ENCODE peak calls at places on chromosomes 6 and 20, in ten cellular contexts. B is sigmoid colon, S is right lobe of liver, H is brain microvascular endothelial cell, M is breast epithelium, Z is suprapubic skin, N is ascending aorta, T is astrocyte, Q is lung, E is upper lobe of right lung. W is an unnamed sample.

GRCh38 chr6:89630488-89630887 is 8.1 kb downstream of the LYRM2 start:
- DNase-seq in E (no peak), B (no peak), H (no peak), Z (no peak), M (no peak), N (no peak), T (no peak), S (no peak), Q (no peak), W (no peak)

GRCh38 chr6:79461205-79461604 is 76.0 kb downstream of the LCA5 start:
- DNase-seq in H (no peak), Z (no peak), B (no peak), N (no peak), T (no peak), E (no peak), S (no peak), M (no peak), Q (no peak), W (no peak)

GRCh38 chr6:53771780-53772624 is 22.8 kb upstream of the LRRC1 start:
- DNase-seq in E (no peak), B (no peak), M (no peak), S (no peak), Q (no peak), N (no peak), H (peak; percentile 75), T (peak; percentile 87), Z (no peak), W (peak; percentile 63)

GRCh38 chr6:12572884-12573824 is 143.4 kb upstream of the PHACTR1 start:
- DNase-seq in M (no peak), B (no peak), Z (no peak), S (no peak), E (no peak), N (no peak), T (peak; percentile 92), H (peak; percentile 76), Q (no peak), W (peak; percentile 54)

GRCh38 chr6:42899871-42900270 is 16.0 kb upstream of the PTCRA start:
- DNase-seq in Z (no peak), T (no peak), B (no peak), Q (no peak), S (no peak), E (no peak), H (no peak), N (no peak), M (no peak), W (no peak)

GRCh38 chr20:6265204-6265904 is 142.5 kb upstream of the FERMT1 start:
- DNase-seq in B (no peak), M (no peak), T (peak; percentile 85), H (peak; percentile 82), N (no peak), Z (no peak), Q (no peak), E (no peak), S (no peak), W (peak; percentile 4)

GRCh38 chr20:62636446-62636845 is 5.9 kb upstream of the SLCO4A1 start:
- DNase-seq in H (no peak), Z (no peak), M (no peak), B (no peak), S (no peak), N (no peak), T (no peak), Q (no peak), E (no peak), W (no peak)

GRCh38 chr20:17281478-17281877 is 54.6 kb downstream of the PCSK2 start:
- DNase-seq in Z (no peak), Q (peak; percentile 46), S (no peak), B (no peak), H (no peak), T (no peak), E (no peak), N (no peak), M (no peak), W (no peak)

GRCh38 chr20:56237337-56237736 is 11.2 kb upstream of the MC3R start:
- DNase-seq in E (no peak), Q (no peak), N (no peak), H (no peak), T (no peak), Z (no peak), S (no peak), M (no peak), B (no peak), W (no peak)

GRCh38 chr20:32191873-32192272 is 15.7 kb downstream of the PLAGL2 start:
- DNase-seq in S (no peak), M (no peak), T (peak; percentile 33), E (no peak), Z (no peak), H (no peak), Q (no peak), N (no peak), B (no peak), W (no peak)

GRCh38 chr20:41133709-41134361 is 3.5 kb upstream of the PLCG1 start:
- DNase-seq in S (no peak), Q (no peak), N (no peak), B (no peak), Z (peak; percentile 81), E (no peak), T (no peak), H (no peak), M (no peak), W (no peak)

GRCh38 chr20:41509801-41510200 is 108.4 kb downstream of the CHD6 start:
- DNase-seq in M (no peak), H (peak; percentile 29), B (peak; percentile 90), E (no peak), Q (no peak), T (peak; percentile 16), N (no peak), Z (no peak), S (peak; percentile 78), W (no peak)

GRCh38 chr6:137264308-137265075 is 45.3 kb upstream of the IFNGR1 start:
- DNase-seq in B (peak; percentile 70), T (no peak), Z (no peak), H (no peak), Q (no peak), M (no peak), N (no peak), S (no peak), E (no peak), W (peak; percentile 26)

GRCh38 chr6:170375661-170376060 is 69.1 kb downstream of the FAM120B start:
- DNase-seq in H (no peak), N (no peak), T (no peak), Q (no peak), E (no peak), B (no peak), Z (no peak), S (no peak), M (no peak), W (no peak)

GRCh38 chr20:59733326-59733725 is 129.0 kb downstream of the PHACTR3 start:
- DNase-seq in B (no peak), Z (no peak), M (no peak), N (peak; percentile 11), E (no peak), T (no peak), H (no peak), S (no peak), Q (no peak), W (no peak)

GRCh38 chr20:25316506-25317190 is 68.8 kb downstream of the PYGB start:
- DNase-seq in S (no peak), E (peak; percentile 45), M (no peak), Q (no peak), T (no peak), Z (no peak), N (peak; percentile 44), H (no peak), B (peak; percentile 36), W (no peak)

GRCh38 chr6:21522773-21523490 is 70.6 kb upstream of the SOX4 start:
- DNase-seq in S (no peak), B (no peak), M (no peak), Z (no peak), T (no peak), E (no peak), N (no peak), H (no peak), Q (no peak), W (no peak)

GRCh38 chr6:161414180-161414579 is 140.3 kb upstream of the AGPAT4 start:
- DNase-seq in N (no peak), B (no peak), Q (no peak), E (no peak), T (no peak), H (no peak), S (no peak), Z (no peak), M (no peak), W (no peak)
- H3K4me3 ChIP-seq in N (no peak overlapping the region), B (no peak overlapping the region), Q (no peak overlapping the region), E (no peak overlapping the region), T (no peak overlapping the region), H (no peak overlapping the region), S (no peak overlapping the region), Z (no peak overlapping the region), M (no peak overlapping the region), W (no peak overlapping the region)

GRCh38 chr6:11187301-11187700 is 45.2 kb downstream of the NEDD9 start:
- DNase-seq in T (no peak), Q (no peak), B (no peak), S (no peak), Z (no peak), M (no peak), E (no peak), H (no peak), N (no peak), W (no peak)
- TF ChIP-seq CTCF in T (no peak), Q (no peak), B (no peak), S (no peak), Z (no peak), M (no peak), E (no peak), H (no peak), N (no peak), W (no peak)

DNA sequence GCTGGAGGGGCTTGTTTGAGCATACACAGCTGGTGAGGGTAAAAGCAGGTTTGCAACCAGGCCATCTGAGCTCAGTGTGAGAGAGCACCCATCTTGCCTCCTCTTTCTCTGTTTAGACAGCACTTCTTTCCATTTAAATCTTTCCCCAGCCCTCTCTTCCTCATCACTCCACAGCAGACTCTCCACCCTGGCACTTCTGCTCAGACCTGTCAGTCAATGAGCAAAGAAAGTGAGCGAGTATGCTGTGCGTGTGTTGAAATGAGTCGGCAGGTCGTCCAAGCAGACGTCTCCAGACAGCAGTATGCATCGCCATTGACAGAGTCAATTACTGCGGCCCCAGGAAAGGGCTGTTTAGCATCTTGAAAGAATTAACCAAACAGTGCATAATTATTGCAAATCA is 54.7 kb upstream of the KCNG1 start:
- DNase-seq in H (no peak), S (no peak), Q (no peak), B (no peak), M (no peak), T (no peak), Z (no peak), N (no peak), E (no peak), W (no peak)
- H3K27me3 ChIP-seq in H (peaks cover 15% of the 10 kb centered on the region), S (no peaks in the 10 kb centered on the region), Q (peaks cover 14% of the 10 kb centered on the region), B (no peaks in the 10 kb centered on the region), M (peaks cover 19% of the 10 kb centered on the region), T (peaks cover 55% of the 10 kb centered on the region), Z (peaks cover 61% of the 10 kb centered on the region), N (no peaks in the 10 kb centered on the region), E (peaks cover 28% of the 10 kb centered on the region), W (peaks cover 13% of the 10 kb centered on the region)

DNA sequence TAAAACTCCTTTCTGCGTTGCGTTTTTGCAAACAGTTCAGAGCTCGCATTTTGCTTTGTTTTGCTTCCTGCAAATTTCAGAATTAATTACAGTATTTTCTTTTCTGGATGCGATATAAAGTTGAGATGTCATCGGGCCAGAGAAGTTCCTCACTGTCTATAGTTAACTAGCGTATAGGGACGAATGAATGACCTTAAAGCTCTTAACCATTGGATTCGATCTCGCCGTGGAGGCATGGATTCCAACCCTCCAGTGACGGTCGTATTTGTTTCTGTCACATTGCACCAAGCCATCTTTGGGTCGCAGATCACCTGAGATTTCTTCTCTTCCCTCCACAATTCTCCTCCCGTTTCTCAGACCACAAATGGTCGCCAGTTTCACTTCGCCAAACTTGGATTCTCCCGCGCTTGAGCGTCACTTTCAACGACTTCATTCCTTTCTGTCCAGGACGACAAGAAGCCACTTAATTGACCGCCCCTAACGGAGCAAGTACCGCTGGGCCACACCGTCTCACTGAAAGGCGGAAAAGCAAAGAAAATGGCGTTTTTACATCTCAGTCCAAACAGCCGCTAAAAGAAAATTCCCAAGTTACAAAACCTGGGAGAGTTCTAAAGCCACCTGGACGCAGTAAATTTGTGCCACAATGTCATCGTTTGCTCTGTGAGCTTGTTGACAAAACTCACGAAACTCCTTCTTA is 85.3 kb upstream of the ZNF184 start:
- DNase-seq in M (no peak), H (no peak), N (no peak), Q (no peak), S (no peak), B (no peak), E (no peak), Z (no peak), T (no peak), W (no peak)
- H3K4me3 ChIP-seq in M (no peak overlapping the region), H (peak overlapping the region; percentile 37), N (no peak overlapping the region), Q (no peak overlapping the region), S (no peak overlapping the region), B (no peak overlapping the region), E (no peak overlapping the region), Z (no peak overlapping the region), T (no peak overlapping the region), W (no peak overlapping the region)